ENCODE peak calls at places on chromosome X, in eight cellular contexts. E is Calu3, C is mesothelial cell of epicardium, H is HFFc6, B is SK-N-SH, Y is cardiac muscle cell, F is DND-41, W is right lobe of liver. X is an unnamed sample.
A peak's percentile ranks its signal among the peaks of the same experiment; 100 is the strongest.

GRCh38 chrX:10157545-10157944 is 770 bp downstream of the CLCN4 start:
- DNase-seq in W (no peak), H (no peak), E (no peak), B (no peak), F (no peak), C (no peak), Y (no peak), X (no peak)

GRCh38 chrX:6095469-6095868 is 133.2 kb downstream of the NLGN4X start:
- DNase-seq in W (no peak), Y (no peak), F (peak; percentile 15), H (no peak), B (peak; percentile 7), E (no peak), C (no peak), X (no peak)

GRCh38 chrX:69919749-69920148 is 130.0 kb downstream of the AWAT2 start:
- DNase-seq in H (no peak), Y (peak; percentile 10), W (no peak), E (no peak), C (no peak), B (no peak), F (no peak), X (no peak)

GRCh38 chrX:109390556-109390955 is 91.3 kb downstream of the GUCY2F start:
- DNase-seq in Y (no peak), W (no peak), H (no peak), F (no peak), C (no peak), E (no peak), B (no peak), X (no peak)

GRCh38 chrX:50691820-50692219 is 122.2 kb downstream of the SHROOM4 start:
- DNase-seq in Y (peak; percentile 57), H (peak; percentile 15), W (no peak), B (peak; percentile 49), C (no peak), F (peak; percentile 3), E (peak; percentile 39), X (peak; percentile 18)

GRCh38 chrX:149060921-149061320 is 444.2 kb downstream of the IDS start:
- DNase-seq in Y (no peak), W (no peak), C (no peak), B (no peak), E (no peak), F (no peak), H (no peak), X (peak; percentile 90)

GRCh38 chrX:48933757-48934156 is 14.9 kb upstream of the PIM2 start:
- DNase-seq in F (no peak), Y (no peak), E (no peak), W (no peak), B (no peak), H (no peak), C (no peak), X (no peak)

GRCh38 chrX:7996414-7996813 is 69.2 kb upstream of the PNPLA4 start:
- DNase-seq in F (peak; percentile 23), H (peak; percentile 10), E (peak; percentile 10), W (no peak), Y (peak; percentile 65), B (peak; percentile 30), C (no peak), X (peak; percentile 26)

GRCh38 chrX:8043121-8043520 is 115.9 kb upstream of the PNPLA4 start:
- DNase-seq in Y (no peak), E (no peak), C (no peak), W (no peak), F (no peak), B (no peak), H (no peak), X (no peak)

GRCh38 chrX:101429934-101430333 is 21.9 kb downstream of the HNRNPH2 start:
- DNase-seq in H (peak; percentile 54), Y (no peak), E (no peak), F (no peak), B (no peak), C (no peak), W (no peak), X (no peak)

GRCh38 chrX:18010251-18010650 is 149.2 kb upstream of the RAI2 start:
- DNase-seq in F (no peak), E (no peak), Y (no peak), H (no peak), C (no peak), B (no peak), W (no peak), X (no peak)

GRCh38 chrX:143632625-143633387 is 3.1 kb downstream of the SLITRK4 start:
- DNase-seq in H (no peak), Y (peak; percentile 1), C (no peak), E (no peak), F (no peak), W (no peak), B (no peak), X (no peak)

GRCh38 chrX:15207384-15207783 is 62.5 kb downstream of the ASB9 start:
- DNase-seq in Y (no peak), E (no peak), F (no peak), H (no peak), B (no peak), C (no peak), W (no peak), X (no peak)

GRCh38 chrX:20595928-20596550 is 329.3 kb upstream of the RPS6KA3 start:
- DNase-seq in F (no peak), C (no peak), B (no peak), W (no peak), E (no peak), Y (no peak), H (no peak), X (no peak)

GRCh38 chrX:31836479-31836878 is 764.6 kb upstream of the FTHL17 start:
- DNase-seq in B (no peak), C (no peak), Y (no peak), H (no peak), W (no peak), E (no peak), F (no peak), X (no peak)

GRCh38 chrX:349196-349595 is 30.6 kb upstream of the GTPBP6 start:
- DNase-seq in C (peak; percentile 16), E (no peak), W (peak; percentile 46), Y (peak; percentile 60), F (no peak), H (no peak), B (no peak), X (no peak)

GRCh38 chrX:107775734-107776511 is at the start of gene TSC22D3:
- DNase-seq in B (peak; percentile 73), F (no peak), Y (peak; percentile 94), W (peak; percentile 88), H (peak; percentile 61), C (no peak), E (peak; percentile 79), X (no peak)

GRCh38 chrX:77160301-77160700 is 286.9 kb upstream of the FGF16 start:
- DNase-seq in W (no peak), C (no peak), Y (no peak), F (peak; percentile 8), E (peak; percentile 6), B (no peak), H (no peak), X (no peak)
- TF ChIP-seq CTCF in W (no peak), C (peak; percentile 13), Y (no peak), F (peak; percentile 52), E (no peak), B (peak; percentile 54), H (peak; percentile 61), X (peak; percentile 13)

DNA sequence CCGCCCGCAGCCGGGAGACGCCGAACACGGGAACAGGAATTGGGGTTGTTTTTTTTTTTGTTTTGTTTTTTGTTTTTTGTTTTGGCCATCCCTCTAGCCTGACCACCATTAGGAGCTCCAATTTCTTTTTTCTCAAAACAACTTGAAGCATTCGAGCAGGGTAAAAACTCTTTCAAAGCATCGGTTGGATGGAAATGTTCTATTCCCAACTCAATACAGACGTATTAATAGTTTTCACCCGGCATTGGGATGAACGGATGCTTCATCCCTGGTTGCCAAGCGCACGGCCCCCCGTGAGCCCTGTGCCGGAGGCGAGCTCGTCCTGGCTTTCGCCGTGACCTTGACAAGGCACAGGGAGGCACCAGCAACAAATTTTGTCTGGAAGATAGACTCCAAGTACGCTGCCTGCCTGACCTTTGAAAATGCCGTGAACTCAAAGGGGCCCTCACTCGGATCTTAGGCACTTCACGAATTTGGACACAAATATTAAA is 352 bp upstream of the MAP3K15 start:
- DNase-seq in Y (no peak), F (no peak), C (no peak), B (peak; percentile 27), H (no peak), E (no peak), W (no peak), X (no peak)
- TF ChIP-seq CTCF in Y (no peak), F (no peak), C (no peak), B (peak; percentile 20), H (no peak), E (peak; percentile 54), W (no peak), X (no peak)

DNA sequence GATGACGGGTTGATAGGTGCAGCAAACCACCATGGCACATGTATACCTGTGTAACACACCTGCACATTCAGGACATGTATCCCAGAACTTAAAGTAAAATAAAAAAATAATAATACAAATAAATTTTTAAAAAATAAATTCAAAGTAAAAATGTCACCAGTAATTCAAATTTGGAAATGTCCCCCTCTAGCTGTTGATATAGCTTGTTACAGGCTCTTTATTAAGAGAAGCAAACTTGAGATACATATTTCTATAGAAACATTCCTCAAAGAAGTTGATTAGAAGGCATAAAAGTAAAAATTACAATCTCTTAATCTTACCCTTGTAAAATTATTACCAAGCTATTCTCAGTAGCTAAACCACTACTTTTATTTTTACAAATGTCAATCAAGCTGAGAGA is 1397.0 kb downstream of the FAM133A start:
- DNase-seq in Y (no peak), F (no peak), H (no peak), B (no peak), C (no peak), W (no peak), E (no peak), X (no peak)
- TF ChIP-seq CTCF in Y (peak; percentile 23), F (no peak), H (peak; percentile 65), B (peak; percentile 49), C (peak; percentile 9), W (peak; percentile 15), E (no peak), X (no peak)

DNA sequence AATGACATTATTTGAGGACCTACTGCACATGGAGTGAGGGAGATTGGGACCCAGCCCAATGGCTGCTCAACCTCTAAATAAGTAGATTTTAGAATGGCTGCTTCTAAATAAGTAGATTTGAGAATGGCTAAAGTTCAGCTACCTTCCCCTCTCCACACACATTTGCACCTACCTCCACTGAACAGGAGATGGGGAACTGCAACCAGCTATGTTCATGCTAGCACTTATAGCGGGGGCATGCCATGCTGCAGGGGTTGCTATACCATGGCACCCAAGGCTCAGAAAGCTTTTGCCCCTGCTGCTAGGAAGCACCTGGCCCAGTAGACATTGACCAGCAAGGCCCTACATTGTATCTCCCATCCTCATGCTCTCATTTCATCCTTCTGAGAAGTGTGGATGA is 70.2 kb upstream of the MAOA start:
- DNase-seq in W (no peak), E (no peak), C (no peak), H (no peak), Y (no peak), B (no peak), F (no peak), X (no peak)
- TF ChIP-seq CTCF in W (no peak), E (no peak), C (no peak), H (no peak), Y (no peak), B (no peak), F (no peak), X (no peak)